ENCODE peak calls at places on chromosomes 1 and 21, in ten cellular contexts. D is HFFc6; I is nucleus accumbens; K is aorta; W is GM20000; G is stimulated activated CD8-positive, alpha-beta memory T cell treated with anti-CD3 and anti-CD28 coated beads, Interleukin-15, amount 100 ng/mL, for 1 hour; Z is substantia nigra; O is smooth muscle cell of the brain vasculature; H is RPMI7951; J is GM23338. A is an unnamed sample.

GRCh38 chr1:233168384-233168783 is 127.1 kb downstream of the PCNX2 start:
- DNase-seq in D (no peak), I (no peak), K (no peak), W (no peak), G (no peak), Z (no peak), O (no peak), H (no peak), J (no peak), A (no peak)

GRCh38 chr1:146036241-146036989 is 14.9 kb upstream of the HJV start:
- DNase-seq in D (no peak), I (no peak), K (no peak), W (no peak), G (no peak), Z (no peak), O (no peak), H (no peak), J (no peak), A (no peak)

GRCh38 chr1:15808955-15809354 is 1.5 kb upstream of the UQCRHL start:
- DNase-seq in D (no peak), I (no peak), K (peak; percentile 8), W (no peak), G (no peak), Z (no peak), O (no peak), H (no peak), J (peak; percentile 79), A (no peak)

GRCh38 chr1:209106237-209106741 is 477.2 kb upstream of the CAMK1G start:
- DNase-seq in D (peak; percentile 20), I (no peak), K (no peak), W (no peak), G (no peak), Z (no peak), O (peak; percentile 18), H (peak; percentile 80), J (peak; percentile 21), A (peak; percentile 81)

GRCh38 chr1:242454262-242455051 is 70.0 kb downstream of the PLD5 start:
- DNase-seq in D (peak; percentile 16), I (no peak), K (no peak), W (peak; percentile 34), G (no peak), Z (no peak), O (peak; percentile 1), H (peak; percentile 41), J (peak; percentile 80), A (peak; percentile 17)

GRCh38 chr1:207981976-207982375 is 71.1 kb upstream of the CD34 start:
- DNase-seq in D (no peak), I (no peak), K (no peak), W (peak; percentile 44), G (no peak), Z (no peak), O (no peak), H (peak; percentile 28), J (peak; percentile 75), A (peak; percentile 54)

GRCh38 chr1:11766429-11766776 is 4.4 kb downstream of the C1orf167 start:
- DNase-seq in D (no peak), I (no peak), K (no peak), W (no peak), G (no peak), Z (no peak), O (no peak), H (no peak), J (no peak), A (no peak)

GRCh38 chr1:183209533-183210158 is 23.6 kb downstream of the LAMC2 start:
- DNase-seq in D (peak; percentile 91), I (no peak), K (no peak), W (peak; percentile 46), G (no peak), Z (no peak), O (no peak), H (peak; percentile 90), J (no peak), A (no peak)

GRCh38 chr1:21669287-21670058 is at the start of gene RAP1GAP:
- DNase-seq in D (no peak), I (no peak), K (no peak), W (peak; percentile 65), G (no peak), Z (peak; percentile 19), O (no peak), H (no peak), J (peak; percentile 78), A (peak; percentile 61)

GRCh38 chr1:206784471-206784903 is 12.2 kb upstream of the IL10 start:
- DNase-seq in D (no peak), I (no peak), K (no peak), W (peak; percentile 68), G (peak; percentile 34), Z (no peak), O (no peak), H (no peak), J (no peak), A (no peak)

GRCh38 chr1:114274621-114275317 is 121.1 kb upstream of the SYT6 start:
- DNase-seq in D (no peak), I (no peak), K (no peak), W (no peak), G (no peak), Z (no peak), O (no peak), H (no peak), J (no peak), A (no peak)

GRCh38 chr1:20426923-20427322 is 59.1 kb downstream of the CAMK2N1 start:
- DNase-seq in D (peak; percentile 86), I (no peak), K (no peak), W (no peak), G (no peak), Z (no peak), O (peak; percentile 40), H (peak; percentile 87), J (no peak), A (no peak)

GRCh38 chr1:229192031-229192430 is 78.9 kb upstream of the RAB4A start:
- DNase-seq in D (peak; percentile 14), I (no peak), K (no peak), W (no peak), G (no peak), Z (no peak), O (no peak), H (no peak), J (no peak), A (no peak)

GRCh38 chr1:37475380-37476086 is 1.2 kb downstream of the ZC3H12A start:
- DNase-seq in D (no peak), I (no peak), K (no peak), W (no peak), G (no peak), Z (no peak), O (no peak), H (no peak), J (no peak), A (no peak)

GRCh38 chr1:164559342-164560070 is 522 bp downstream of the PBX1 start:
- DNase-seq in D (no peak), I (no peak), K (peak; percentile 80), W (no peak), G (no peak), Z (peak; percentile 16), O (no peak), H (peak; percentile 2), J (peak; percentile 65), A (peak; percentile 66)

GRCh38 chr1:14334336-14335176 is 263.9 kb upstream of the KAZN start:
- DNase-seq in D (no peak), I (no peak), K (no peak), W (no peak), G (no peak), Z (no peak), O (no peak), H (peak; percentile 16), J (no peak), A (no peak)

GRCh38 chr1:54806931-54807611 is 5.9 kb upstream of the TTC22 start:
- DNase-seq in D (peak; percentile 45), I (no peak), K (no peak), W (no peak), G (no peak), Z (no peak), O (no peak), H (peak; percentile 68), J (no peak), A (no peak)

GRCh38 chr1:6819641-6820040 is 34.4 kb downstream of the CAMTA1 start:
- DNase-seq in D (peak; percentile 18), I (no peak), K (no peak), W (no peak), G (no peak), Z (no peak), O (no peak), H (no peak), J (no peak), A (no peak)

GRCh38 chr1:192270398-192270797 is 46.4 kb upstream of the RGS21 start:
- DNase-seq in D (no peak), I (no peak), K (no peak), W (no peak), G (no peak), Z (no peak), O (no peak), H (no peak), J (no peak), A (no peak)

GRCh38 chr1:229326601-229327000 is 16.2 kb downstream of the CCSAP start:
- DNase-seq in D (no peak), I (no peak), K (no peak), W (no peak), G (no peak), Z (no peak), O (no peak), H (no peak), J (no peak), A (no peak)

GRCh38 chr1:191629836-191630235 is 528.4 kb upstream of the RGS18 start:
- DNase-seq in D (no peak), I (no peak), K (no peak), W (no peak), G (no peak), Z (no peak), O (no peak), H (no peak), J (peak; percentile 50), A (peak; percentile 11)

GRCh38 chr1:194105381-194105780 is 919.0 kb upstream of the B3GALT2 start:
- DNase-seq in D (no peak), I (no peak), K (no peak), W (no peak), G (no peak), Z (no peak), O (no peak), H (no peak), J (no peak), A (no peak)

GRCh38 chr1:45205910-45206721 is at the start of gene ZSWIM5:
- DNase-seq in D (no peak), I (peak; percentile 64), K (peak; percentile 90), W (peak; percentile 86), G (peak; percentile 33), Z (peak; percentile 58), O (no peak), H (peak; percentile 37), J (peak; percentile 83), A (peak; percentile 74)

GRCh38 chr1:37455516-37455915 is 18.9 kb upstream of the ZC3H12A start:
- DNase-seq in D (no peak), I (no peak), K (no peak), W (no peak), G (no peak), Z (no peak), O (no peak), H (no peak), J (no peak), A (no peak)

GRCh38 chr21:46081022-46081861 is 16.7 kb upstream of the COL6A2 start:
- DNase-seq in D (no peak), I (no peak), K (peak; percentile 81), W (no peak), G (no peak), Z (no peak), O (no peak), H (peak; percentile 90), J (no peak), A (no peak)

GRCh38 chr1:22916469-22916817 is 56.2 kb downstream of the LACTBL1 start:
- DNase-seq in D (no peak), I (peak; percentile 33), K (no peak), W (no peak), G (no peak), Z (no peak), O (no peak), H (no peak), J (no peak), A (no peak)

GRCh38 chr1:212558665-212559480 is 49.7 kb upstream of the ATF3 start:
- DNase-seq in D (peak; percentile 76), I (peak; percentile 87), K (peak; percentile 96), W (peak; percentile 96), G (peak; percentile 79), Z (peak; percentile 71), O (peak; percentile 91), H (peak; percentile 87), J (peak; percentile 96), A (peak; percentile 96)

GRCh38 chr1:40840526-40841323 is 21.4 kb downstream of the CITED4 start:
- DNase-seq in D (no peak), I (no peak), K (no peak), W (no peak), G (no peak), Z (no peak), O (no peak), H (no peak), J (no peak), A (no peak)